ENCODE peak calls at places on chromosomes 3 and 15, in nine cellular contexts. E is stimulated activated CD4-positive, alpha-beta T cell treated with anti-CD3 and anti-CD28 coated beads, TNF-alpha, amount 100 ng/mL, for 48 hours; S is cardiac muscle cell; A is CD8-positive, alpha-beta memory T cell; Q is adrenal gland; T is pancreas; N is activated gamma-delta T cell; Z is ACHN; D is D341Med. R is an unnamed sample.

GRCh38 chr15:29121907-29122306 is 147.7 kb downstream of the NSMCE3 start:
- DNase-seq in T (no peak), D (no peak), S (no peak), N (no peak), Q (no peak), E (no peak), A (no peak), Z (no peak), R (no peak)

GRCh38 chr15:52558196-52558595 is 10.6 kb downstream of the ARPP19 start:
- DNase-seq in D (no peak), E (no peak), A (peak), Z (peak), S (peak), Q (no peak), N (no peak), T (no peak), R (no peak)

GRCh38 chr15:39596358-39597051 is 15.6 kb downstream of the THBS1 start:
- DNase-seq in T (no peak), D (no peak), E (no peak), Z (peak), A (no peak), Q (no peak), N (no peak), S (peak), R (no peak)

GRCh38 chr3:157073810-157074209 is 86.1 kb downstream of the CCNL1 start:
- DNase-seq in D (no peak), S (peak), N (no peak), A (no peak), T (no peak), Q (no peak), E (no peak), Z (no peak), R (no peak)

GRCh38 chr3:63964287-63965073 is 52.3 kb upstream of the SCAANT1 start:
- DNase-seq in E (no peak), Q (no peak), A (no peak), Z (no peak), S (no peak), D (peak), N (no peak), T (no peak), R (peak)

GRCh38 chr15:70187331-70187730 is 89.6 kb upstream of the TLE3 start:
- DNase-seq in A (no peak), Q (no peak), S (no peak), Z (no peak), D (no peak), N (no peak), T (no peak), E (no peak), R (no peak)

GRCh38 chr3:28053759-28054158 is 187.7 kb upstream of the CMC1 start:
- DNase-seq in Q (no peak), E (no peak), N (no peak), T (no peak), Z (no peak), A (no peak), D (no peak), S (peak), R (no peak)

GRCh38 chr3:129105862-129106261 is 15.7 kb downstream of the RAB43 start:
- DNase-seq in D (no peak), Q (no peak), N (no peak), S (no peak), Z (no peak), A (no peak), E (no peak), T (no peak), R (no peak)

GRCh38 chr3:30904986-30905385 is 10.5 kb upstream of the GADL1 start:
- DNase-seq in S (no peak), T (no peak), A (no peak), Z (no peak), D (no peak), E (no peak), N (no peak), Q (no peak), R (no peak)